ENCODE peak calls at places on chromosome 5, in nine cellular contexts. D is Calu3, Z is MCF 10A, X is fibroblast of lung, J is progenitor cell of endocrine pancreas, Q is AG09319, B is endothelial cell, T is tibial artery, U is neural crest cell. V is an unnamed sample.

GRCh38 chr5:23208959-23209431 is 298.4 kb upstream of the PRDM9 start:
- DNase-seq in T (no peak), D (peak; percentile 31), J (no peak), X (peak; percentile 79), Z (peak; percentile 76), U (peak; percentile 28), Q (no peak), B (peak; percentile 60), V (peak; percentile 52)

GRCh38 chr5:76801803-76802195 is 17.0 kb upstream of the F2RL1 start:
- DNase-seq in B (no peak), D (no peak), T (no peak), U (no peak), Z (no peak), J (no peak), Q (no peak), X (no peak), V (no peak)

GRCh38 chr5:36377192-36377591 is 75.5 kb upstream of the RANBP3L start:
- DNase-seq in U (no peak), D (no peak), T (no peak), B (no peak), Q (no peak), X (no peak), J (no peak), Z (no peak), V (no peak)

GRCh38 chr5:147534172-147534951 is 24.5 kb upstream of the DPYSL3 start:
- DNase-seq in U (no peak), T (no peak), X (peak; percentile 88), B (no peak), Q (no peak), D (no peak), Z (peak; percentile 44), J (no peak), V (no peak)

GRCh38 chr5:138985683-138986082 is 110.5 kb upstream of the LRRTM2 start:
- DNase-seq in U (no peak), B (no peak), T (no peak), Z (no peak), D (no peak), Q (no peak), J (no peak), X (no peak), V (no peak)

GRCh38 chr5:141821430-141821925 is 56.7 kb downstream of the PCDH1 start:
- DNase-seq in X (peak; percentile 96), Z (peak; percentile 92), D (no peak), Q (peak; percentile 93), B (no peak), J (no peak), U (no peak), T (no peak), V (no peak)

GRCh38 chr5:109450129-109450877 is 40.5 kb upstream of the PJA2 start:
- DNase-seq in X (no peak), D (no peak), Q (no peak), B (no peak), Z (no peak), T (no peak), U (no peak), J (no peak), V (no peak)

GRCh38 chr5:37565067-37565670 is 186.1 kb downstream of the WDR70 start:
- DNase-seq in D (no peak), X (no peak), T (no peak), Z (no peak), Q (no peak), J (no peak), B (no peak), U (no peak), V (no peak)

GRCh38 chr5:83720805-83721431 is at the start of gene HAPLN1:
- DNase-seq in Z (no peak), T (no peak), B (peak; percentile 13), U (peak; percentile 6), Q (no peak), X (no peak), J (no peak), D (no peak), V (no peak)

GRCh38 chr5:74056789-74057164 is 430.8 kb downstream of the ARHGEF28 start:
- DNase-seq in J (no peak), U (no peak), Q (no peak), B (no peak), Z (peak; percentile 52), D (peak; percentile 62), X (peak; percentile 34), T (no peak), V (peak; percentile 53)
- TF ChIP-seq CTCF in J (peak; percentile 42), U (peak; percentile 47), Q (peak; percentile 25), B (no peak), Z (peak; percentile 45), D (peak; percentile 41), X (peak; percentile 37), T (no peak), V (peak; percentile 33)

GRCh38 chr5:78763659-78764189 is 115.2 kb upstream of the LHFPL2 start:
- DNase-seq in U (no peak), T (no peak), Z (no peak), Q (no peak), X (no peak), D (no peak), B (no peak), J (no peak), V (no peak)

GRCh38 chr5:78757269-78758053 is 108.9 kb upstream of the LHFPL2 start:
- DNase-seq in X (peak; percentile 69), D (no peak), Q (peak; percentile 83), T (no peak), J (no peak), B (no peak), Z (peak; percentile 53), U (no peak), V (no peak)

GRCh38 chr5:78758169-78758839 is 109.7 kb upstream of the LHFPL2 start:
- DNase-seq in D (no peak), J (no peak), X (peak; percentile 90), Z (no peak), U (no peak), T (no peak), B (no peak), Q (no peak), V (no peak)

GRCh38 chr5:78761831-78762230 is 113.3 kb upstream of the LHFPL2 start:
- DNase-seq in X (no peak), J (no peak), D (no peak), B (no peak), U (no peak), Z (no peak), Q (no peak), T (no peak), V (no peak)

DNA sequence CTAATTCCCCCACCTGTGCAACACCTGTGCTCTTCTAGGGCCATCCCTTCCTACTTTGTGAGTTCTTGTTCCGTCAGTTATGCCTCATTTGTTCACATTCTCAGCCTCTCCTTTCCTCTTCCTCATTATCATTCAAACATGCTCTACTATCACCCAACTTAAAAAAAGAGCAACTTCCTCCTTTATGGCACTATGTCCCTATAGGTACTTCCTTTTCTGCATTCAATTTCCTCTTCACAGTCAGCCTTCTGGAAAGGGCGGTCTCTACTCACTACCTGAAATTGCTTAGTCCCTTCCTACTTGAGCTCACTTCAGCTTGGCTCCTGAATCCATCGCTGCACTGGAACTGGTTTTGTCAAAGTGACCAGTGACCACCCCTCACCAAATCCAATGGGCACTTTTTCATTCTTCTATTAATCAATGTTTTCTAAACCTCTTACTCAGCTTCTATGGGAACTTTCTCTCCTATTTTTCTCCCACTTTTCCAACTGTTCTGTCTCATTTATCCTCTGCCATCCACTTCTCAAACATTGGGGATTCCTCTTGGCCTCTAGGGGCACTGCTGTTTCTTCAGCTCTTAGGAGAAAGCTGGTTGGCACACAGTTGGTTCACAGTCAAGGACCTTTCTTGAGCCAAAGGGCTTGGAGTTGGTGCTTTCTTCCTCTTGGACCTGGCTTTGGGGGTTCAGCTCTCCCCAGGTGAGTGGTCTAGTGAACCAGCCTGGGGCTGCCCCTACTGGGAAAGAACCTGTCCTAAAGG is 112.0 kb upstream of the LHFPL2 start:
- DNase-seq in J (no peak), B (no peak), Q (no peak), T (no peak), Z (no peak), D (no peak), X (no peak), U (no peak), V (no peak)
- TF ChIP-seq CTCF in J (no peak), B (no peak), Q (peak; percentile 16), T (no peak), Z (no peak), D (peak; percentile 27), X (peak; percentile 31), U (peak; percentile 18), V (no peak)

GRCh38 chr5:16819522-16820167 is 116.4 kb downstream of the MYO10 start:
- DNase-seq in B (no peak), Q (no peak), J (no peak), T (no peak), U (no peak), D (no peak), Z (no peak), X (peak; percentile 77), V (no peak)
- TF ChIP-seq CTCF in B (no peak), Q (no peak), J (no peak), T (no peak), U (no peak), D (no peak), Z (no peak), X (no peak), V (no peak)

GRCh38 chr5:10227396-10227795 is 22.3 kb downstream of the ATPSCKMT start:
- DNase-seq in J (no peak), Q (no peak), B (no peak), U (no peak), T (no peak), D (no peak), X (peak; percentile 62), Z (no peak), V (no peak)

GRCh38 chr5:10233011-10233410 is 16.7 kb downstream of the ATPSCKMT start:
- DNase-seq in D (no peak), Z (no peak), B (no peak), J (no peak), X (no peak), Q (no peak), T (no peak), U (no peak), V (no peak)

GRCh38 chr5:10228288-10228687 is 21.4 kb downstream of the ATPSCKMT start:
- DNase-seq in D (no peak), X (no peak), B (no peak), J (no peak), Q (no peak), U (no peak), Z (no peak), T (no peak), V (no peak)

GRCh38 chr5:10232386-10232785 is 17.3 kb downstream of the ATPSCKMT start:
- DNase-seq in Q (no peak), B (no peak), X (no peak), T (no peak), J (no peak), Z (no peak), D (no peak), U (no peak), V (no peak)

DNA sequence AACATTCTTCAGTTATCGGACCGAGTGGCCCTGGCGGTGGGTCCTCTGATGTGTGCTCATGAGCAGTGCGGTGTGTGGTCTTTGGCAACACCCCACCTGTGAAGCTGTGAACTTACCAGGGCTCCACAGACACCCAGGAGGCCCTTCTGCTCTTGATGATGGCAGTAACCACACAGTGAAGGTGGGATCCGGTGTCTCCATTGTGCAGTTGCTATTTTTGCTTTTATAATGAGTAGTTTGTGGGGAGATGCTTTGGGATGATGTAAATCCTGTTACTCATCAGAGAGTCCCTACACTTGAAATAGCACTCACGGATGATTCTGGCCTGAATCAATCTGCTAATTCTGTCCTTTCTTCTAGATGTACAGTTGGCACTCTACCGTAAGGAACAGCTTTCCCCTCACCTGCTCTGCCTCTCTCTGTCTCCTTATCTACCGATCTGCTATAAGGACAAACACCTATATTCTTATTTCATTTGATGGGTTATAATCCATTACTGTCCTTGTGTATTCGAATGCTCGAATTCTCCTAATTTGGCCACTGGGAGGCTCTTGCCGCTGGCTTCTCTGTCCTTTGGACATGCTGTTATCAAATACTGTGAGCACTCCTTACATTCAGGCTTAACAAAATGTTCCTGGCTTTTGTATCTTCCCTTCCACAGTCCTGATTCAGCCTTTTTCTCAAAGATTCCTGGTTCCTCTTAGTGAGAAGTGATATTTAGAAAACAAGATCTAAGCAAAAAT is 20.2 kb downstream of the ATPSCKMT start:
- DNase-seq in Z (peak; percentile 21), U (no peak), J (no peak), X (peak; percentile 39), T (no peak), D (no peak), Q (no peak), B (no peak), V (no peak)
- TF ChIP-seq CTCF in Z (no peak), U (no peak), J (no peak), X (peak; percentile 41), T (no peak), D (no peak), Q (peak; percentile 23), B (no peak), V (no peak)